ENCODE peak calls at places on chromosome 1, in four cellular contexts. One of them, this sample, is unnamed.

GRCh38 chr1:220306339-220306738 is 34.1 kb upstream of the RAB3GAP2 start:
- DNase-seq in choroid plexus epithelial cell: no peak
- DNase-seq in breast epithelium: no peak
- DNase-seq in IMR-90: no peak
- DNase-seq in this sample: no peak

GRCh38 chr1:235500971-235501540 is 3.2 kb downstream of the B3GALNT2 start:
- DNase-seq in IMR-90: peak
- DNase-seq in breast epithelium: no peak
- DNase-seq in choroid plexus epithelial cell: peak
- DNase-seq in this sample: no peak

GRCh38 chr1:65141394-65141793 is 6.6 kb upstream of the AK4 start:
- DNase-seq in choroid plexus epithelial cell: peak
- DNase-seq in breast epithelium: no peak
- DNase-seq in IMR-90: no peak
- DNase-seq in this sample: peak

GRCh38 chr1:175145899-175146298 is 46.7 kb downstream of the KIAA0040 start:
- DNase-seq in breast epithelium: no peak
- DNase-seq in IMR-90: no peak
- DNase-seq in choroid plexus epithelial cell: no peak
- DNase-seq in this sample: no peak

GRCh38 chr1:161733526-161733925 is 12.2 kb downstream of the FCRLB start:
- DNase-seq in IMR-90: peak
- DNase-seq in breast epithelium: no peak
- DNase-seq in choroid plexus epithelial cell: peak
- DNase-seq in this sample: peak

GRCh38 chr1:242784807-242785206 is 260.3 kb upstream of the PLD5 start:
- DNase-seq in breast epithelium: peak
- DNase-seq in choroid plexus epithelial cell: peak
- DNase-seq in IMR-90: no peak
- DNase-seq in this sample: peak

GRCh38 chr1:205568469-205569361 is 63.1 kb downstream of the ELK4 start:
- DNase-seq in IMR-90: no peak
- DNase-seq in choroid plexus epithelial cell: no peak
- DNase-seq in breast epithelium: no peak
- DNase-seq in this sample: no peak

GRCh38 chr1:11295905-11296304 is 22.9 kb downstream of the UBIAD1 start:
- DNase-seq in IMR-90: no peak
- DNase-seq in breast epithelium: no peak
- DNase-seq in choroid plexus epithelial cell: no peak
- DNase-seq in this sample: no peak

GRCh38 chr1:3680488-3681230 is 28.3 kb downstream of the TP73 start:
- DNase-seq in choroid plexus epithelial cell: no peak
- DNase-seq in IMR-90: no peak
- DNase-seq in breast epithelium: no peak
- DNase-seq in this sample: no peak

DNA sequence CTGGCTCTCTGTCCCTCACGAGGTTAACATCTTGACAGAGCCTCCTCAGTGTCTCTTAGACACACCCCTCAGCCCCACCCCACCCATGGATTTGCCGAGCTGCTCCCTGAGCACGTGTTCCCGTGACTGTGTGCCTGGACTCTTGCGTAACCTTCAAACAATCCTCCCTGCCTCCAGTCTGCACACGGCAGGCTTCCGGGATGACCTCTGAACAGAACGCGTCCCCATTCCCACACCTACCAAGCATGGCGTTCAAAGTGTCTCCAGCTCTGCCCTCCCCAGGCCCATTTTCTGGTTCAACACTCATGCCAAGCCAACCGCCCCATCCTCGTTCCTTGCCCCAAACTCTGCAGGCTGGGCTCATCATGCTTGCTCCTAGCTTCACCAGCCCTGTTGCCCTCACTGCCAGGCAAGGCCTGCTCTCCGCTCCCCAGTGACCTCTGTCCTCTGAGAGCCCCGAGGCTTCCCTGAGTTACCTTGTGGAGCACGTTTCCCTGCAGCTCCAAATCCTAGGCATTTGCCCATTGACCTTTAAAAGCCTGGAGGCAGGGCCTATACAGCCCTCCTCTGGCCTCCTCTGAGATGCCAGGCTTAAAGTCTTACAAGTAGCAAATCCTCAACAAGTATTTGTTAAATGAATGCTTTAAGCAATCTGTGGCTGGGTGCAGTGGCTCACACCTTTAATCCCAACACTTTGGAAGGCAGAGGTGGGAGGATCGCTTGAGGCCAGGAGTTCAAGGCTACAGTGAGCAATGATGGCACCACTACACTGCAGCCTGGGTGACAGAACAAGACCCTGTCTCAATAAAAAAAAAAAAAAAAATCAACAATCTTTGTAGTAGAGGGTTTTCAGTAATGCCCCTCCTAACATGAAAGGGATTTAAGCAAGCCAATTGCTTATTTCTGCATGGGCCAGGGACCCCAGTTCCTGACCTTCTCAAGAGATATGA is 5.0 kb downstream of the AGT start:
- DNase-seq in IMR-90: no peak
- DNase-seq in choroid plexus epithelial cell: no peak
- DNase-seq in breast epithelium: no peak
- DNase-seq in this sample: peak
- H3K4me3 ChIP-seq in IMR-90: no peak
- H3K4me3 ChIP-seq in choroid plexus epithelial cell: no peak
- H3K4me3 ChIP-seq in breast epithelium: no peak
- H3K4me3 ChIP-seq in this sample: no peak

GRCh38 chr1:170664828-170665617 is 1.1 kb downstream of the PRRX1 start:
- DNase-seq in breast epithelium: no peak
- DNase-seq in IMR-90: peak
- DNase-seq in choroid plexus epithelial cell: no peak
- DNase-seq in this sample: peak
- TF ChIP-seq CTCF in breast epithelium: no peak
- TF ChIP-seq CTCF in IMR-90: peak
- TF ChIP-seq CTCF in choroid plexus epithelial cell: peak
- TF ChIP-seq CTCF in this sample: peak

GRCh38 chr1:28986296-28986910 is 72.0 kb downstream of the EPB41 start:
- DNase-seq in IMR-90: no peak
- DNase-seq in choroid plexus epithelial cell: peak
- DNase-seq in breast epithelium: no peak
- DNase-seq in this sample: no peak
- H3K4me3 ChIP-seq in IMR-90: no peak
- H3K4me3 ChIP-seq in choroid plexus epithelial cell: no peak
- H3K4me3 ChIP-seq in breast epithelium: no peak
- H3K4me3 ChIP-seq in this sample: no peak

GRCh38 chr1:211323156-211324063 is 3.2 kb upstream of the TRAF5 start:
- DNase-seq in choroid plexus epithelial cell: peak
- DNase-seq in IMR-90: peak
- DNase-seq in breast epithelium: no peak
- DNase-seq in this sample: peak
- TF ChIP-seq CTCF in choroid plexus epithelial cell: peak
- TF ChIP-seq CTCF in IMR-90: peak
- TF ChIP-seq CTCF in breast epithelium: peak
- TF ChIP-seq CTCF in this sample: peak

GRCh38 chr1:94593611-94594010 is 52.1 kb upstream of the F3 start:
- DNase-seq in choroid plexus epithelial cell: no peak
- DNase-seq in IMR-90: no peak
- DNase-seq in breast epithelium: no peak
- DNase-seq in this sample: no peak
- H3K4me3 ChIP-seq in choroid plexus epithelial cell: no peak
- H3K4me3 ChIP-seq in IMR-90: no peak
- H3K4me3 ChIP-seq in breast epithelium: no peak
- H3K4me3 ChIP-seq in this sample: no peak

DNA sequence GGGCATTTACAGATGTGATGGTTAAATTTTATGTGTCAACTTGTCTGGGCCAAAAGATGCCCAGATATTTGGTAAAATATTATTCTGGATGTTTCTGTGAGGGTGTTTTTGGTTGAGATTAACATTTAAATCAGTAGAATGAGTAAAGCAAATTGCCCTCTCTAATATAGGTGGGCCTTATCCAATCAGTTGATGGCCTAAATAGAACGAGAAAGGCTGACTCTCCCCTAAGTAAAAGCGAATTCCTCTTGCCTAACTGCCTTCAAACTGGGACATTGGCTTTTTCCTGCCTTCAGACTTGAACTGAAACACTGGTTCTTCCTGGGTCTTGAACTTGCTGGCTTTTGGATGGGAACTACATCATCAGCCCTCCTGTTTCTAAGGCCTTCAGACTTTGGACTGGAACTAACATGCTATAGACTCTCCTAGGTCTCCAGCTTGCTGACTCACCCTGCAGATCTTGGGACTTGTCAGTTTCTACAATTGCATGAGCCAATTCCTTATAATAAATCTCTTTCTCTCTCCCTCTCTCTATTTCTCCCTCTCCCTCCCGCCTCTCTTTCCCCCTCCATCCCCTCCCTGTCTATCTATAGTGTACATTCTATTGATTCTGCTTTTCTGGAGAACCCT is 10.2 kb upstream of the NAV1 start:
- DNase-seq in choroid plexus epithelial cell: peak
- DNase-seq in breast epithelium: no peak
- DNase-seq in IMR-90: peak
- DNase-seq in this sample: peak
- TF ChIP-seq CTCF in choroid plexus epithelial cell: no peak
- TF ChIP-seq CTCF in breast epithelium: no peak
- TF ChIP-seq CTCF in IMR-90: no peak
- TF ChIP-seq CTCF in this sample: no peak

This sample was measured in AG10803.